ENCODE peak calls at places on chromosomes 5 and 9, in six cellular contexts. D is psoas muscle; F is heart left ventricle; U is tibial artery; Q is endothelial cell of umbilical vein; X is CD8-positive, alpha-beta T cell. Z is an unnamed sample.
A peak's percentile ranks its signal among the peaks of the same experiment; 100 is the strongest.

GRCh38 chr5:96058084-96058483 is 96.4 kb upstream of the ELL2 start:
- DNase-seq in U (no peak), D (no peak), X (no peak), F (no peak), Q (no peak), Z (no peak)

GRCh38 chr9:2359821-2360220 is 261.8 kb upstream of the VLDLR start:
- DNase-seq in D (no peak), Q (no peak), U (no peak), X (no peak), F (no peak), Z (no peak)

GRCh38 chr9:127415657-127416056 is 8.5 kb upstream of the ZNF79 start:
- DNase-seq in U (no peak), F (no peak), X (no peak), D (no peak), Q (no peak), Z (no peak)

GRCh38 chr5:58188287-58188651 is 271.6 kb downstream of the PLK2 start:
- DNase-seq in X (no peak), D (no peak), U (no peak), F (no peak), Q (peak; percentile 75), Z (no peak)

GRCh38 chr5:157828949-157829639 is 29.9 kb downstream of the CLINT1 start:
- DNase-seq in Q (peak; percentile 19), D (no peak), X (no peak), U (no peak), F (no peak), Z (no peak)

GRCh38 chr5:34715711-34716110 is 59.6 kb downstream of the RAI14 start:
- DNase-seq in Q (peak; percentile 86), D (no peak), X (no peak), F (no peak), U (no peak), Z (no peak)

GRCh38 chr5:116288524-116288923 is 203.7 kb downstream of the COMMD10 start:
- DNase-seq in X (no peak), D (no peak), Q (no peak), F (no peak), U (no peak), Z (no peak)

GRCh38 chr5:163964650-163965049 is 459.2 kb downstream of the MAT2B start:
- DNase-seq in F (no peak), X (no peak), U (no peak), Q (peak; percentile 71), D (no peak), Z (no peak)

GRCh38 chr5:175131432-175131831 is 312.6 kb downstream of the DRD1 start:
- DNase-seq in D (no peak), F (no peak), U (no peak), Q (no peak), X (no peak), Z (no peak)

GRCh38 chr5:87327998-87328397 is 60.3 kb downstream of the RASA1 start:
- DNase-seq in Q (no peak), F (no peak), X (no peak), D (no peak), U (no peak), Z (no peak)

GRCh38 chr5:181198106-181198685 is 6.8 kb downstream of the TRIM7 start:
- DNase-seq in Q (no peak), D (peak; percentile 48), X (no peak), F (no peak), U (no peak), Z (no peak)
- H3K9me3 ChIP-seq in Q (no peaks in the 10 kb centered on the region), D (no peaks in the 10 kb centered on the region), X (no peaks in the 10 kb centered on the region), F (no peaks in the 10 kb centered on the region), U (no peaks in the 10 kb centered on the region), Z (no peaks in the 10 kb centered on the region)

GRCh38 chr9:89497978-89498844 is at the start of gene SEMA4D:
- DNase-seq in F (peak; percentile 80), U (peak; percentile 72), Q (peak; percentile 45), X (no peak), D (peak; percentile 75), Z (peak; percentile 87)

GRCh38 chr9:89498845-89499480 is 1.1 kb upstream of the SEMA4D start:
- DNase-seq in X (no peak), F (no peak), D (no peak), Q (no peak), U (no peak), Z (no peak)

GRCh38 chr9:89497181-89497963 is 541 bp downstream of the SEMA4D start:
- DNase-seq in U (no peak), X (no peak), F (no peak), D (no peak), Q (no peak), Z (no peak)

GRCh38 chr9:89495824-89496555 is 1.9 kb downstream of the SEMA4D start:
- DNase-seq in X (no peak), D (no peak), U (no peak), Q (no peak), F (no peak), Z (no peak)

DNA sequence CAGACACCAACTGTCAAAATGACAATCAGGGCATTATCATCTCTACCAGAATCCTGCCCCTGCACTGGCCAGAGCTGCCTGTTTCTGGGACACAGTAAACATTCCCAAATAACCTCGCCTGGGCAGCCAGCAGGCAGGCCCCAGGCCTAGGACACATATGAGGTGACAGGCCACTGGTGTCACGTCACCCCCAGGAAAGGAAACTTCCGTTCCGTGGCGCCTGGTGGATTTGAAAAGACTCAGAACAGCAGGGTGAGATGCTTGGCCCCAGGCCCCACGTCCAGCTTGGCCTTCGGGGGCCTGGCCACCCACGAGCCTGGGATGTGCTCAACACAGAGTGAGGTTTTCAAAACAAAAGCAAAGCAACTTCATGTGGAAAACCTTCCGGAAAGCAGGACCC is 1.3 kb downstream of the SEMA4D start:
- DNase-seq in D (peak; percentile 69), U (peak; percentile 30), X (no peak), Q (no peak), F (no peak), Z (no peak)
- H3K4me3 ChIP-seq in D (peak overlapping the region; percentile 79), U (peak overlapping the region; percentile 63), X (peak overlapping the region; percentile 82), Q (peak overlapping the region; percentile 85), F (peak overlapping the region; percentile 63), Z (peak overlapping the region; percentile 89)

GRCh38 chr5:66423484-66423883 is 172.7 kb upstream of the MAST4 start:
- DNase-seq in X (no peak), Q (no peak), D (no peak), F (no peak), U (no peak), Z (no peak)

GRCh38 chr5:66427043-66427442 is 169.2 kb upstream of the MAST4 start:
- DNase-seq in D (no peak), U (no peak), F (no peak), X (no peak), Q (no peak), Z (no peak)

DNA sequence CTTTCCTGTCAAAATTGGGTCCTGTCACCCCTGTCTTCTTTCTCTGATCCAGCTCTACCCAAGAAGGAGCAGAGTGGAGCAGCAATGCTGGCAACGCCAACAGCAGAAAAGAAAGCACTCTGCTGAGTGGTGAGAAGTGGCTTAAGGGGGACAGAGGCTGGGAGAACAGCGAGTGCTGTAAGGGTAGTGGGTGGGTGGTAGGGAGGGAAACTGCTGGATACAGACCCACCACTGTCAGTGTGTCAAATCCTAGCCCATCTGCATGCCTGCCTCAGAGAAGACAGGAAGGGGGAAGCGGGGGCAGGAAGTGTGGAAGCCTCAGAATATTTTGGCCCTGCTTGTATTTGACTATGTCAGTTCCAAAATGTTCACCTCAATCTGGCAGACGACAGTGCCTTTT is 170.4 kb upstream of the MAST4 start:
- DNase-seq in F (no peak), D (no peak), X (no peak), Q (no peak), U (no peak), Z (no peak)
- H3K27ac ChIP-seq in F (peak overlapping the region; percentile 31), D (no peak overlapping the region), X (no peak overlapping the region), Q (no peak overlapping the region), U (no peak overlapping the region), Z (no peak overlapping the region)

DNA sequence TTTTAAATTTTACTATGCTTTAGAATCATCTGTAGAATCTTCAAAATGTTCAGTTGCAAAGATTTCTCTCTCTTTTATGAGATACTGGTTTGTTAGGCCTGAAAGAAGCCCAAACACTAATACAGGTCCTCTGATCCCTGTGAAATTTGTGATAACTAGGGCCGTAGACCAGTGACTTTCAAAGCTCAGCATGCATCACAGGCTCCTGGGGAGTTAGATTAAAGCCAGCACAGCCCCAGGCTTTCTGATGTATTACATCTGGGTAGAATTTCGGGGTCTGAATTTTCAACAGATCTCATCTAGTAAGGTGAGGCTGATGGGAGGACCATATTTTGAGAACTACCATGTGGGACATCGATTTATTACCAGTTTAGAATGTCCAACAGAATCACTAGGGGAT is 194.1 kb upstream of the PTPRD start:
- DNase-seq in F (no peak), D (no peak), Q (no peak), X (no peak), U (no peak), Z (no peak)
- H3K9me3 ChIP-seq in F (no peaks in the 10 kb centered on the region), D (no peaks in the 10 kb centered on the region), Q (no peaks in the 10 kb centered on the region), X (peaks cover 3% of the 10 kb centered on the region), U (no peaks in the 10 kb centered on the region), Z (peaks cover 2% of the 10 kb centered on the region)

GRCh38 chr9:129165198-129165597 is 12.9 kb downstream of the IER5L start:
- DNase-seq in D (no peak), Q (no peak), F (no peak), U (no peak), X (no peak), Z (no peak)

GRCh38 chr9:129163753-129164152 is 14.3 kb downstream of the IER5L start:
- DNase-seq in F (no peak), D (no peak), X (no peak), U (no peak), Q (no peak), Z (no peak)

GRCh38 chr9:129164246-129164930 is 13.7 kb downstream of the IER5L start:
- DNase-seq in Q (no peak), F (no peak), X (no peak), U (peak; percentile 72), D (no peak), Z (peak; percentile 77)

GRCh38 chr9:129170229-129170628 is 7.8 kb downstream of the IER5L start:
- DNase-seq in X (no peak), F (no peak), D (no peak), Q (peak; percentile 17), U (no peak), Z (no peak)

GRCh38 chr9:129166962-129167557 is 11.0 kb downstream of the IER5L start:
- DNase-seq in X (no peak), Q (peak; percentile 90), F (peak; percentile 81), U (peak; percentile 84), D (peak; percentile 72), Z (peak; percentile 91)
- H3K4me3 ChIP-seq in X (peak overlapping the region; percentile 15), Q (no peak overlapping the region), F (no peak overlapping the region), U (peak overlapping the region; percentile 11), D (peak overlapping the region; percentile 43), Z (no peak overlapping the region)

DNA sequence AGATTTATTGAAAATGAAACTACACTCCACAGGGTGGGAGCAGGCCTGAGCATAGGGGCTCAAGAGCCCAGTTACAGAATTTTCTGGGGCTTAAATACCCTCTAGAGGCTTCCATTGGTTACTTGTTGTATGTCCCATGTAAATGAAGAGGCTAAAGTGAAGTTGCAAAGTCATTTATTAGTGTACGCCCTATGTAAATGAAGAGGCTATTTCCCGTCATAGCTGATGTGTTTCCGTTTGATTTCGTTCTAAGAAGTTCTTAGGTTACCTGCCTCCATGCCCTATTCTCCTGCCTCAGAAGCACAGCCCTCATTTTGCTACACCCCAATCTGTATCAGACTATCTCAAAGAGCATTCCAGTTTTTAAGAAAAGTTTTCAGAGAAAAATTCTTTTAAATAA is 107.0 kb upstream of the SLC12A2 start:
- DNase-seq in F (no peak), U (no peak), Q (no peak), D (no peak), X (no peak), Z (no peak)
- H3K27ac ChIP-seq in F (peak overlapping the region; percentile 41), U (no peak overlapping the region), Q (no peak overlapping the region), D (no peak overlapping the region), X (no peak overlapping the region), Z (no peak overlapping the region)

GRCh38 chr5:141360685-141361084 is 891 bp downstream of the PCDHGB2 start:
- DNase-seq in X (no peak), F (no peak), D (no peak), Q (no peak), U (no peak), Z (no peak)
- H3K9me3 ChIP-seq in X (peaks cover 11% of the 10 kb centered on the region), F (no peaks in the 10 kb centered on the region), D (peaks cover 34% of the 10 kb centered on the region), Q (peaks cover 2% of the 10 kb centered on the region), U (peaks cover 91% of the 10 kb centered on the region), Z (peaks cover 46% of the 10 kb centered on the region)

Z was measured in aorta.